ENCODE peak calls at places on chromosomes 6 and 20, in six cellular contexts. P is heart right ventricle, L is HCT116, D is endothelial cell of umbilical vein, O is sigmoid colon, E is adrenal gland. V is an unnamed sample.

GRCh38 chr6:145453376-145453775 is 281.9 kb downstream of the EPM2A start:
- DNase-seq in O (no peak), L (peak), E (no peak), P (no peak), D (peak), V (no peak)

GRCh38 chr20:12237772-12238171 is 320.1 kb downstream of the BTBD3 start:
- DNase-seq in D (no peak), O (peak), E (no peak), P (peak), L (no peak), V (no peak)

GRCh38 chr6:130575971-130576370 is 210.2 kb downstream of the TMEM200A start:
- DNase-seq in E (no peak), P (no peak), L (no peak), O (no peak), D (no peak), V (no peak)

GRCh38 chr6:148935705-148936306 is 189.0 kb downstream of the UST start:
- DNase-seq in E (no peak), D (no peak), O (no peak), P (no peak), L (no peak), V (no peak)

GRCh38 chr20:58309607-58310290 is at the start of gene RAB22A:
- DNase-seq in L (peak), D (peak), O (peak), P (peak), E (peak), V (no peak)

GRCh38 chr20:16241911-16242310 is 331.3 kb downstream of the KIF16B start:
- DNase-seq in D (no peak), E (no peak), L (peak), P (no peak), O (no peak), V (no peak)

GRCh38 chr6:130527173-130527572 is 161.4 kb downstream of the TMEM200A start:
- DNase-seq in E (no peak), L (no peak), O (no peak), P (no peak), D (no peak), V (no peak)

GRCh38 chr6:1609662-1610496 is at the start of gene FOXC1:
- DNase-seq in O (peak), P (peak), L (peak), E (peak), D (peak), V (peak)

GRCh38 chr6:153044295-153044694 is 41.8 kb upstream of the MTRF1L start:
- DNase-seq in L (no peak), D (peak), O (no peak), P (no peak), E (no peak), V (no peak)

GRCh38 chr6:161963634-161964244 is 689.9 kb upstream of the AGPAT4 start:
- DNase-seq in O (no peak), L (no peak), D (no peak), P (no peak), E (no peak), V (no peak)

DNA sequence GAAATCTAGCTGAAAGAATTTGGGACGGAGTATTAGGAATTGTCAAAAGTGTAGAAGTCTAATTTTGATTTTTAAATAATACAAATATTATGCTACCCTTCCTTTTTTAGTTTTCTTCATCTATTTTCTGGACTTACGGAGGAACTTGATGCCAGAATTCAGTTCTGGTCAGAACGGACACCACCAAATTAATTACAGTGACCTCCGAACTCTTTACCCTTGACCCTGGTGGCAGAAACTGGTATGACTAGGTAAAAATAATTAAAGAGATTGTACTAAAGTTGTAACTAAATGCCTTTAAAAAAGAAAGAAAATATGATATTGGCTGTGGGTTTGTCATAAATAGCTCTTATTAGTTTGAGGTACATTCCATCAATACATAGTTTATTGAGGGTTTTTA is 751.1 kb upstream of the MAP3K7 start:
- DNase-seq in L (no peak), O (no peak), D (no peak), P (no peak), E (no peak), V (no peak)
- TF ChIP-seq CTCF in L (peak), O (no peak), D (no peak), P (no peak), E (no peak), V (no peak)

GRCh38 chr6:25469797-25470388 is 182.1 kb upstream of the SCGN start:
- DNase-seq in D (no peak), L (no peak), P (no peak), O (no peak), E (no peak), V (no peak)
- TF ChIP-seq CTCF in D (no peak), L (peak), P (no peak), O (peak), E (no peak), V (no peak)

DNA sequence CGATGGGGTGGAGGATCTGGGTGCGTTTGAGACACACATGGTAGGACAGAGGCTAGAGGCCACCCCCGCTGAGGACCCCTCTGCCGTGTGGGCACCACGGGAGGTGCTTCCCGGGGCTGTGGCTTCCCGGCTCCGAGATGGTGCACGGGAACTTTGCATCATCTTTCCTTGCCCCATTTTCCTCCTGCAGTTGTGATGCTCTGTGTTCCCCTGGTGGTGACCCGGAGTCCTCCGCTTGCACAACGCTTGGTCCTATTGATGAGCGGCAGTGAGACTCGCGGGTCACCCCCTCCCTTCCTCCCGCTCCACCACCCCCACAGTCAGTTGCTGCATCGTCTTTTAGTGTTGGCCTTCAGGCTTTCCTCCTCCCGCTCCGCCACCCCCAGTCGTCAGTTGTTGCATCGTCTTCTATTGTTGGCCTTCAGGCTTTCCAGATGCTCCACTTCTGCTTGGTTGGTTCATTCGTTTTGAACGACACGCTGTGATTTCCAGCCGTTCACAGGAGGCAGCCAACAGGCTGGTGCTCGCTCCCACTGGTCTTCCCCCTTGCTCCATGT is 37.3 kb downstream of the PYGB start:
- DNase-seq in E (peak), P (no peak), O (peak), L (no peak), D (no peak), V (no peak)
- TF ChIP-seq CTCF in E (no peak), P (no peak), O (no peak), L (no peak), D (no peak), V (no peak)

DNA sequence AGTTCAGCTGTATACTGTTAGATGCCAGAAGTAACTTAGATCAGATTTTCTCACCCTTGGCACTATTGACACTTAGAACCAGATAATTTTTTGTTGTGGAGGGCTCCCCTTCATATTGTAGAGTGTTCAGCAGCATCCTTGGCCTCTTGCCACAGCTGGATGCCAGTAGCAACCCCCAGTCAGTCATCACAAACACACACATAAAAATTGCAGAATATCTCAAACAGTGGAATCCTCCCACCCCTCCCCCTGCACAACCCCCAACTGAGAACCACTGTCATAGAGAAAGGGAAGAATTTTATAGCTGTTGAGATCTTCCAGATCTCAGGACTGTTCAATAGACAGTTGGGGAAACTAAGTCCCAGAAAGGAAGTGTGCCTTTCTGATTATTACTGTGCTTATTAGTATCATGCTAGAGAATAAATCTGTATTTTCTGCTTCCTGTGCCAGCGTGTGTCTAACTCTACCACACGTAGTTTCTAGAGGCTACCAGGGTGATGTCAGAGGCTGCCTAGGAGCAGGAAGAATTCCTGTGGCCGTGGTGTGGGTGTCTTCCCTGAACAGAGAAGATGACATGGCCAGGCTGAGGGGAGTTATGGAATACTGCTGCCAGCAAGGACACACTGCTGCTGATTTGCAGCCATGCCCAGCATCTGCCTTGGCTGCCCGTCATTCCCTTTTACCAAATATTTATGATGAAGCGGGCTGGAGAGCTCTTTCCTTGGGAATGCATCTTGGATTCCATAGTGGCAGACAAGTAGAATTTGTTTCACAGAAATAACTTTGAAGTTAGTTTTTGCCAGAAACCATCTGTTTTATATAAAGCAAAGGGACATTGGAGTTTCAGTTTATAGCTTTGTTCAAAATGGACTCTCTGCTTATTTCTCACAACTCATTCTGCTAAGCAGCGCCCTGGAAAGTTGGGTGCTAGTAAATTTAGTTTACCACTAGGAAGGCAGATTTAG is 81.0 kb upstream of the VSTM2L start:
- DNase-seq in P (no peak), D (no peak), L (no peak), O (peak), E (no peak), V (no peak)
- TF ChIP-seq CTCF in P (no peak), D (no peak), L (no peak), O (no peak), E (no peak), V (no peak)

DNA sequence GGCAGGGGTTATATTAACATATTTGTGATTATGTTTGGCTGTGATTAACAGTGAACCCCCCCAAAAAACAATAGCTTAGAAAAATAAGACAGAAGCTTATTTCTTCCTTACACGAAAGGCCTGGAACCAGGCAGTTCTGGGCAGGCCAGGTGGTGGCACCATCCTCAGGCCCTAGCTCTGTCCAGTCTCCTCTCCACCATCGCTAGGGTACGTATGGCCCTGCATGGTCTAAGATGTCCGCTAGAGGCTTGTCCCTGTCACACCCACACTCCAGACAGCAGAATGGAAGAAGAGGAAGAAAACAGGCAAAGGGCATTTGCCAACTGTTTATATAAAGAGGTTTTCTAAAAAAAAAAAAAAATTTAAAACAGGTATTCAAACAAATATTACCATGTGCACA is 6.6 kb downstream of the TGM3 start:
- DNase-seq in P (no peak), O (no peak), L (no peak), D (no peak), E (no peak), V (no peak)
- TF ChIP-seq CTCF in P (no peak), O (no peak), L (no peak), D (no peak), E (no peak), V (no peak)

GRCh38 chr6:87276624-87277023 is 45.8 kb upstream of the SMIM8 start:
- DNase-seq in O (no peak), D (no peak), P (no peak), L (no peak), E (no peak), V (no peak)

GRCh38 chr6:87281426-87281825 is 41.0 kb upstream of the SMIM8 start:
- DNase-seq in O (no peak), L (no peak), P (no peak), D (peak), E (no peak), V (no peak)

GRCh38 chr6:87274660-87275273 is 47.6 kb upstream of the SMIM8 start:
- DNase-seq in O (no peak), P (no peak), E (no peak), L (no peak), D (no peak), V (no peak)

GRCh38 chr6:87279051-87279595 is 43.3 kb upstream of the SMIM8 start:
- DNase-seq in P (no peak), E (no peak), L (no peak), O (no peak), D (no peak), V (no peak)

DNA sequence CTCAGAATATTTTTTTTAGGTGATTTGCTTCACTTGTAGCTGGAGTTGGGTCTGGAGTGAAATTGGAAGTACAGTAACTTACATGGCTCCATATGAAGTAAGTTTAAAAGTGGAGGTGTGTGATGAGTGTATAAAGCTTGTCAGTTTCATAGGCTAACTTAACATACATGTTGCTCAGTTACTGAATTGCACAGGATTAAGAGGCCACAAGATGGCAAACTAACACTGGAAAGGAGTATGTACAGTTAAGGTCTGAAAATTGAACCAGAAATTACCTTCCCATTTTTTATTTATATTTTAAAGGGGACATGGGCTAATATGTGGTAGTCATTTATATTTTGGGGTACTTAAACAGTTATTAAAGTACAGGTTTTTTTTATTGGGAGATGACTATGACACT is 45.3 kb upstream of the SMIM8 start:
- DNase-seq in L (no peak), O (no peak), P (no peak), D (peak), E (no peak), V (no peak)
- TF ChIP-seq CTCF in L (peak), O (no peak), P (peak), D (no peak), E (no peak), V (no peak)

DNA sequence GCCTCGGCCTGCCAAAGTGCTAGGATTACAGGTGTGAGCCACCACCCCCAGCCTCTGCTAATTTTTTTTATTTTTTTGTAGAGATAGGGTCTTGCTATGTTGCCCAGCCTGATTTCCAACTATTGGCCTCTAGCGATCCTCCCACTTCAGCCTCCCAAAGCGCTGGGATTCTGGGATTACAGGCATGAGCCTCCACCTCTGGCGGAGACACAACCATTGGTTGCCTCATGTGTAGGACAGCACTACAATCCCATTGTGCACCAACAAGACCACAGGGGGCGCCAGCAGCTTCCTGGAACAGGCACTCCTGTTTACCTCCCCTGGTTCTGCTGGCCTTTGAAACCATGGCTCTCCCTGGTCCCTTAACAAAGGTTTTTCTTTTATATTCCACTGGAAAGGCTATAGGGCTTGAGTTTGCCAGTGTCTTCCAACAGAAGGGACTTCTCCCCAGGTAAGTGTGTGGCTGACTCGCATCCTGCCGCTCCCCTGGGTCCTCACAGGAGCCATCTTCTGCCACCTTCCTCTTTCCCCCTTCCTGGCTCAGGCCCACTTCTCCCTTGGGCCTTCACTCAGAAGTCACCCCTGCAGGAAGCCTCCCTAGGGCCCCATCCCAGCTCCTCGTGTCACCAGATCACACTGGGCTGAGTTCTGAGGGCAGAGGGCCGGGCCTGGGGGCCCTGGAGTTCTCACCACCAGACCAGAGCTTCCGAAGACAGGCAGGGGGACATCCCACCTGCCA is 39.2 kb upstream of the TLDC2 start:
- DNase-seq in D (peak), E (peak), O (peak), L (peak), P (peak), V (no peak)
- TF ChIP-seq CTCF in D (peak), E (peak), O (no peak), L (peak), P (peak), V (peak)

GRCh38 chr6:11423072-11423471 is 114.5 kb upstream of the TMEM170B start:
- DNase-seq in E (no peak), L (no peak), P (no peak), O (no peak), D (no peak), V (no peak)

GRCh38 chr6:11423667-11424066 is 113.9 kb upstream of the TMEM170B start:
- DNase-seq in L (no peak), E (no peak), O (no peak), D (peak), P (no peak), V (peak)

GRCh38 chr6:11425431-11425871 is 112.1 kb upstream of the TMEM170B start:
- DNase-seq in D (no peak), E (no peak), O (no peak), P (no peak), L (no peak), V (peak)

GRCh38 chr6:11425876-11426275 is 111.7 kb upstream of the TMEM170B start:
- DNase-seq in D (no peak), E (no peak), P (no peak), O (no peak), L (no peak), V (peak)

GRCh38 chr6:11424395-11425050 is 113.0 kb upstream of the TMEM170B start:
- DNase-seq in P (no peak), L (no peak), O (no peak), E (no peak), D (no peak), V (peak)
- TF ChIP-seq CTCF in P (no peak), L (no peak), O (no peak), E (no peak), D (no peak), V (no peak)

DNA sequence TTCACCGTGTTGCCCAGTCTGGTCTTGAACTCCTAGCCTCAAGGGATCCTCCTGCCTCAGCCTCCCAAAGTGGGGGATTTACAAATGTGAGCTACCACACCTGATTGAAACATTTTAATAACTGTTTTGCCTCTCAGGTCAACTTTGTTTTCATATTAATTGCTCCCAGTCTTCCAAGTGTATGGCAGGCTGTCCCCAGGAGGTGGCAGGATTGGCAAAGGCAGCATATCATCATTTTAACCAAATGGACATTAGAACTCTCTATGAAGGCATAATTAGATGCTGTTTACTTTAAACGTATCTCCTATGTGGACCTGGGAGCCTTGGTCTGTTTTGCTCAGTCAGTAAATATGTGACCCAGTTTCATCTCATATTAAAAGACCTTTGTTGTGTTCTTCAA is 59.2 kb upstream of the CSE1L start:
- DNase-seq in D (peak), O (no peak), E (no peak), L (no peak), P (no peak), V (no peak)
- TF ChIP-seq CTCF in D (peak), O (no peak), E (peak), L (peak), P (peak), V (no peak)

DNA sequence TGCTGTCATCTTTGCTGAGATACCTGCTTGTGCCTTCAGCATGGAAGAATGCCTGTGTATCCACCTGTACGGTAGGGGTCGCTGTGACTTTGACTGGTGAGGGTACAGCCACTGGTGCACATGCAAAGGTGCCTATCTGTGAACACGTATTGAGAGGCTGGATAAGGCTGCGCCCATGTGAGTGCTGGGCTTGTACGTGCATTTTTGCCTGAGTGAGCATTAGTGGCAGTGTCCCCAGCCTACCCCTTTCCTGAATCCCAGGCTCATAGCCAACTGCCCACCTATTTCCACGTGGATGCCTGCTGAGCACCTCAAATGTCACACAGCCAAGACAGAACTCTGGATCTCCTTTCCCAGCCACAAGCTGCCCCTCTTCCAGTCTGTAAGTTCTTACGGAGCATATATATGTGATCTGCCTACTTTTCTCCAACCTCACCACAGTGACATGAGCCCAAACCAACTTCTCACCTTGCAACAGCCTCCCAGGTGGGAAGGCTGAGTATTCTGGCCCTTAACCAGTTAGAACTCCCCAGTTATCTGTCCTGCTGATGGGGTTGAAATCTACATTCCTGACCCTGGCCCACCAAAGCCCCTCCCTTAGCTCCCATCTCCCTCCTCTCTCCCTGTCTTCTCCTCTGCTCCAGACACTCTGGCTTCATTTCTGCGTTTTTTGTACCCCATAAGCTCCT is 1.1 kb upstream of the SLC2A10 start:
- DNase-seq in D (no peak), L (no peak), E (no peak), O (no peak), P (no peak), V (no peak)
- TF ChIP-seq CTCF in D (no peak), L (peak), E (no peak), O (no peak), P (no peak), V (no peak)

V was measured in esophagus muscularis mucosa.